ENCODE peak calls at places on chromosome 4, in nine cellular contexts. K is SK-N-SH; B is endothelial cell; X is K562; Z is amygdala; C is adrenal gland; I is hypothalamus; W is central memory CD4-positive, alpha-beta T cell; H is non-pigmented ciliary epithelial cell. N is an unnamed sample.

GRCh38 chr4:7350396-7350795 is 84.3 kb downstream of the PSAPL1 start:
- DNase-seq in K (no peak), B (no peak), X (no peak), Z (no peak), C (no peak), I (no peak), W (no peak), H (no peak), N (no peak)

GRCh38 chr4:25283948-25284347 is 28.6 kb upstream of the ZCCHC4 start:
- DNase-seq in K (no peak), B (no peak), X (no peak), Z (no peak), C (no peak), I (no peak), W (no peak), H (no peak), N (no peak)

GRCh38 chr4:152956650-152957436 is 20.7 kb downstream of the FHDC1 start:
- DNase-seq in K (no peak), B (no peak), X (peak), Z (no peak), C (no peak), I (no peak), W (no peak), H (peak), N (no peak)

GRCh38 chr4:30753316-30753715 is 33.1 kb downstream of the PCDH7 start:
- DNase-seq in K (no peak), B (no peak), X (no peak), Z (no peak), C (no peak), I (no peak), W (no peak), H (no peak), N (no peak)

GRCh38 chr4:33073811-33074210 is 2353.6 kb downstream of the PCDH7 start:
- DNase-seq in K (no peak), B (no peak), X (no peak), Z (no peak), C (no peak), I (no peak), W (no peak), H (peak), N (no peak)

GRCh38 chr4:128571747-128572146 is 237.8 kb upstream of the JADE1 start:
- DNase-seq in K (no peak), B (no peak), X (no peak), Z (no peak), C (peak), I (no peak), W (no peak), H (peak), N (no peak)

GRCh38 chr4:176387571-176387970 is 67.8 kb downstream of the SPCS3 start:
- DNase-seq in K (no peak), B (no peak), X (no peak), Z (no peak), C (no peak), I (no peak), W (no peak), H (no peak), N (no peak)

GRCh38 chr4:82372502-82372873 is 1.3 kb downstream of the HNRNPD start:
- DNase-seq in K (peak), B (peak), X (peak), Z (no peak), C (peak), I (no peak), W (peak), H (no peak), N (peak)

GRCh38 chr4:119025440-119025839 is 110.2 kb upstream of the MYOZ2 start:
- DNase-seq in K (no peak), B (no peak), X (peak), Z (no peak), C (peak), I (no peak), W (no peak), H (peak), N (no peak)

GRCh38 chr4:74316397-74316796 is 8.1 kb downstream of the EPGN start:
- DNase-seq in K (no peak), B (no peak), X (no peak), Z (no peak), C (no peak), I (no peak), W (no peak), H (no peak), N (no peak)

GRCh38 chr4:157040380-157040779 is 35.6 kb upstream of the GLRB start:
- DNase-seq in K (no peak), B (no peak), X (no peak), Z (no peak), C (no peak), I (no peak), W (no peak), H (no peak), N (no peak)

GRCh38 chr4:30721353-30722091 is 1.4 kb downstream of the PCDH7 start:
- DNase-seq in K (peak), B (peak), X (no peak), Z (no peak), C (no peak), I (peak), W (no peak), H (no peak), N (no peak)

GRCh38 chr4:7339751-7340552 is 94.8 kb downstream of the PSAPL1 start:
- DNase-seq in K (no peak), B (no peak), X (no peak), Z (no peak), C (no peak), I (no peak), W (no peak), H (no peak), N (no peak)

GRCh38 chr4:109072595-109072994 is 229.9 kb downstream of the COL25A1 start:
- DNase-seq in K (no peak), B (no peak), X (no peak), Z (no peak), C (no peak), I (no peak), W (no peak), H (no peak), N (peak)